ENCODE peak calls at places on chromosomes 2 and 18, in six cellular contexts. R is H9, F is IMR-90, I is H1, H is neuronal stem cell, T is trophoblast cell. B is an unnamed sample.

GRCh38 chr2:153622285-153622684 is 143.7 kb upstream of the RPRM start:
- DNase-seq in R (no peak), F (no peak), I (no peak), H (no peak), T (no peak), B (no peak)

GRCh38 chr2:169775765-169776482 is 22.7 kb upstream of the SSB start:
- DNase-seq in R (no peak), F (peak), I (no peak), H (no peak), T (no peak), B (peak)

GRCh38 chr18:9596843-9597242 is 17.5 kb downstream of the PPP4R1 start:
- DNase-seq in R (no peak), F (no peak), I (no peak), H (no peak), T (no peak), B (no peak)

GRCh38 chr2:44242929-44243328 is 32.4 kb upstream of the SLC3A1 start:
- DNase-seq in R (no peak), F (no peak), I (no peak), H (no peak), T (no peak), B (no peak)

GRCh38 chr2:18788590-18788989 is 199.2 kb upstream of the NT5C1B start:
- DNase-seq in R (no peak), F (peak), I (no peak), H (no peak), T (no peak), B (peak)

GRCh38 chr2:47452761-47453160 is 49.8 kb downstream of the MSH2 start:
- DNase-seq in R (no peak), F (no peak), I (no peak), H (no peak), T (peak), B (peak)

GRCh38 chr2:188734688-188735087 is 239.5 kb upstream of the COL3A1 start:
- DNase-seq in R (no peak), F (peak), I (no peak), H (no peak), T (no peak), B (no peak)

GRCh38 chr2:74911061-74911460 is 47.4 kb upstream of the POLE4 start:
- DNase-seq in R (no peak), F (no peak), I (no peak), H (no peak), T (no peak), B (no peak)

GRCh38 chr2:12824771-12825363 is 108.1 kb downstream of the TRIB2 start:
- DNase-seq in R (no peak), F (no peak), I (no peak), H (no peak), T (no peak), B (peak)

GRCh38 chr18:74577019-74577418 is 20.7 kb upstream of the ZNF407 start:
- DNase-seq in R (no peak), F (no peak), I (no peak), H (no peak), T (no peak), B (no peak)

GRCh38 chr2:160224060-160224459 is 24.0 kb upstream of the ITGB6 start:
- DNase-seq in R (no peak), F (peak), I (no peak), H (no peak), T (peak), B (peak)

GRCh38 chr2:71925268-71926097 is 222.2 kb downstream of the CYP26B1 start:
- DNase-seq in R (peak), F (no peak), I (peak), H (no peak), T (peak), B (peak)

GRCh38 chr18:23134780-23135678 is at the start of gene CABLES1:
- DNase-seq in R (peak), F (peak), I (peak), H (peak), T (peak), B (peak)

GRCh38 chr18:27249933-27250332 is 64.8 kb upstream of the CHST9 start:
- DNase-seq in R (no peak), F (no peak), I (no peak), H (no peak), T (no peak), B (no peak)

GRCh38 chr2:102357975-102358374 is 2.4 kb downstream of the IL18R1 start:
- DNase-seq in R (no peak), F (no peak), I (no peak), H (no peak), T (no peak), B (no peak)

GRCh38 chr2:8495189-8495855 is 186.5 kb upstream of the ID2 start:
- DNase-seq in R (no peak), F (no peak), I (no peak), H (no peak), T (no peak), B (no peak)

GRCh38 chr18:1294229-1294628 is 389.6 kb downstream of the ADCYAP1 start:
- DNase-seq in R (no peak), F (no peak), I (no peak), H (no peak), T (no peak), B (no peak)

GRCh38 chr2:190280565-190281330 is 38.9 kb downstream of the HIBCH start:
- DNase-seq in R (no peak), F (no peak), I (no peak), H (no peak), T (no peak), B (no peak)

GRCh38 chr2:27076323-27076722 is 2.1 kb upstream of the EMILIN1 start:
- DNase-seq in R (no peak), F (no peak), I (no peak), H (no peak), T (no peak), B (no peak)

GRCh38 chr2:173955867-173956266 is 9.3 kb downstream of the SP3 start:
- DNase-seq in R (no peak), F (no peak), I (no peak), H (no peak), T (no peak), B (no peak)
- H3K14ac ChIP-seq in R (no peak), F (no peak), I (no peak), H (no peak), T (no peak), B (no peak)

GRCh38 chr18:36814994-36815393 is 13.8 kb downstream of the TPGS2 start:
- DNase-seq in R (no peak), F (no peak), I (no peak), H (no peak), T (no peak), B (no peak)
- H3K14ac ChIP-seq in R (no peak), F (no peak), I (no peak), H (no peak), T (no peak), B (no peak)

DNA sequence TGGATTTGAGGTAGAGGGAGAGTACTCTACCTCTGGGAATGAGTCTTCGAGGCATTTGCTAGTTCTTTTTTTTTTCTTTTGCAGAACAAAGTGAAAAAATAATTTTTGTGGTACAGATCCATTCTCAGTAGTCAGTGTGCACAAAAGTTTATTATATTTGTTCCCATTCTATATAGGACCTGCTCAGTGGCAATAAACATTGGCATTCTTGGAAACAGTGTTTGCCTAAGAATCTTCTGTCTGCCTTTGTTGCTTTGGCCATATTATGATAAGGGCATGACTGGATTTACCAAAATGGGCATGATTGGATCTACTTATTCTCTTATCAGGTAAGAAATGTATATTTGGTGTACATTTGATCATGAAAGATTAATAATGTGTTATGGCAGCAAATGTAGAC is 583.3 kb downstream of the PLCL1 start:
- DNase-seq in R (no peak), F (no peak), I (no peak), H (no peak), T (no peak), B (no peak)
- H3K14ac ChIP-seq in R (no peak), F (no peak), I (no peak), H (no peak), T (no peak), B (no peak)

DNA sequence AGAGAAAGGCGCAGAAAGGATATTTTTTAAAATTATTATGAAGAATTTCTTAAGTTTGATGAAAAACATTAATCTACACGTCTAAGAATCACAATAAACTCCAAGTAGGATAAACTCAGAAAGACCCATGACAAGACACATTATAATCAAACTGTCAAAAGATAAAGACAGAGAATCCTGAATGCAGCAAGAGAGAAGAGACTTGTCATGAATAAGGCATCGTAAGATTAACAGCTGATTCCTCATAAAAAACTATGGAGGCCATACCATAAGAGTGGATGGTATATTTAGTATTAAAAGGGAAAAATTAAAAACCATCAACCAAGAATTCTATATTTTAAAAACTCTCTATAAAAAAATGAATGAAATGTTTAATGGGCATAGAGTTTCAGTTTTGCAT is 39.1 kb downstream of the SRBD1 start:
- DNase-seq in R (no peak), F (no peak), I (no peak), H (no peak), T (no peak), B (no peak)
- H3K14ac ChIP-seq in R (no peak), F (no peak), I (no peak), H (no peak), T (no peak), B (no peak)

GRCh38 chr2:223970343-223971128 is 13.3 kb downstream of the MRPL44 start:
- DNase-seq in R (no peak), F (peak), I (peak), H (peak), T (peak), B (peak)

GRCh38 chr2:223971731-223972130 is 14.5 kb downstream of the MRPL44 start:
- DNase-seq in R (no peak), F (no peak), I (no peak), H (no peak), T (peak), B (no peak)

GRCh38 chr2:223969856-223970255 is 12.6 kb downstream of the MRPL44 start:
- DNase-seq in R (no peak), F (peak), I (no peak), H (no peak), T (peak), B (peak)

GRCh38 chr2:223969315-223969714 is 12.1 kb downstream of the MRPL44 start:
- DNase-seq in R (no peak), F (no peak), I (no peak), H (no peak), T (no peak), B (no peak)

GRCh38 chr2:223967981-223968380 is 10.7 kb downstream of the MRPL44 start:
- DNase-seq in R (no peak), F (peak), I (no peak), H (no peak), T (no peak), B (no peak)
- H3K14ac ChIP-seq in R (no peak), F (no peak), I (no peak), H (no peak), T (no peak), B (no peak)

GRCh38 chr2:128390991-128391630 is 72.4 kb upstream of the HS6ST1 start:
- DNase-seq in R (peak), F (no peak), I (no peak), H (no peak), T (peak), B (no peak)

GRCh38 chr2:128389521-128389920 is 70.9 kb upstream of the HS6ST1 start:
- DNase-seq in R (peak), F (no peak), I (no peak), H (no peak), T (no peak), B (no peak)

GRCh38 chr2:128390256-128390990 is 71.8 kb upstream of the HS6ST1 start:
- DNase-seq in R (peak), F (no peak), I (no peak), H (no peak), T (no peak), B (no peak)

GRCh38 chr2:128392207-128392606 is 73.5 kb upstream of the HS6ST1 start:
- DNase-seq in R (no peak), F (no peak), I (no peak), H (no peak), T (peak), B (no peak)

DNA sequence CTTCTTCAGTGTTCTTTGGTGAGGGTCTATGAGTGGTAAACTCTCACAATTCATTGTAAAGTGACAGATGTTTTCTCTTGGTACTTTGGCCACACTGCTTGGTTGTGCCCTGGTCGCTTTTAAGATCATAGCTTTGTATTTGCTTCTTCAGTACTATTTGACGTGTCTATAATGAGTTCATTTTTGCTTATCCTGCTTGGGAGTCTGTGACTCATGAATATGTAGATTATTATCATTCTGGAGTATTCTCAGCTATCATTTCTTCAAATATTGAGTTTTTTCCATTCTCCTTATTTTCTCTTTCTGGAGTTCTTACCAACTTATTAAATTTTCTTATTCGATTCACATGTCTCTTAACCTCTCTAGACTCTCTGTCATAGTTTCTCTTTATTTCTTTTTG is 73.0 kb upstream of the HS6ST1 start:
- DNase-seq in R (no peak), F (no peak), I (no peak), H (no peak), T (peak), B (no peak)
- H3K14ac ChIP-seq in R (no peak), F (no peak), I (no peak), H (no peak), T (no peak), B (no peak)

GRCh38 chr2:10923007-10923372 is 11.3 kb downstream of the KCNF1 start:
- DNase-seq in R (no peak), F (no peak), I (no peak), H (no peak), T (no peak), B (no peak)
- H3K14ac ChIP-seq in R (no peak), F (no peak), I (no peak), H (no peak), T (no peak), B (no peak)

B was measured in mesenchymal stem cell.